ENCODE peak calls at places on chromosomes 3 and 15, in eight cellular contexts. A is K562, N is tibial nerve, P is ovary, J is cardiac muscle cell, Q is GM23338, L is uterus, E is stomach. X is an unnamed sample.

GRCh38 chr3:150349314-150350097 is 58.6 kb upstream of the TSC22D2 start:
- DNase-seq in A (no peak), N (peak; percentile 30), P (no peak), J (peak; percentile 66), Q (no peak), L (no peak), E (no peak), X (peak; percentile 21)

GRCh38 chr3:161430307-161430706 is 59.0 kb upstream of the SPTSSB start:
- DNase-seq in A (no peak), N (no peak), P (no peak), J (no peak), Q (no peak), L (no peak), E (no peak), X (no peak)

GRCh38 chr15:77702211-77702957 is 69.7 kb upstream of the LINGO1 start:
- DNase-seq in A (peak; percentile 77), N (no peak), P (no peak), J (peak; percentile 89), Q (peak; percentile 93), L (no peak), E (no peak), X (peak; percentile 16)

GRCh38 chr15:88015228-88015860 is 241.2 kb downstream of the NTRK3 start:
- DNase-seq in A (no peak), N (no peak), P (no peak), J (peak; percentile 45), Q (peak; percentile 28), L (peak; percentile 20), E (no peak), X (no peak)

GRCh38 chr15:32928876-32929275 is 211.1 kb downstream of the GREM1 start:
- DNase-seq in A (no peak), N (no peak), P (no peak), J (no peak), Q (peak; percentile 18), L (no peak), E (no peak), X (no peak)

GRCh38 chr3:160097478-160097877 is 108.8 kb downstream of the IL12A start:
- DNase-seq in A (no peak), N (no peak), P (no peak), J (no peak), Q (no peak), L (no peak), E (no peak), X (no peak)

GRCh38 chr3:157310329-157311065 is 126.2 kb upstream of the PTX3 start:
- DNase-seq in A (no peak), N (no peak), P (no peak), J (no peak), Q (peak; percentile 7), L (no peak), E (no peak), X (no peak)

GRCh38 chr3:133478624-133479023 is 78.8 kb downstream of the BFSP2 start:
- DNase-seq in A (no peak), N (no peak), P (no peak), J (no peak), Q (no peak), L (no peak), E (no peak), X (no peak)

GRCh38 chr15:63231206-63231605 is 41.8 kb downstream of the RAB8B start:
- DNase-seq in A (no peak), N (no peak), P (no peak), J (no peak), Q (no peak), L (no peak), E (no peak), X (no peak)

GRCh38 chr3:146585156-146585555 is 20.0 kb downstream of the PLSCR5 start:
- DNase-seq in A (no peak), N (no peak), P (no peak), J (no peak), Q (peak; percentile 25), L (no peak), E (no peak), X (no peak)

GRCh38 chr3:128849776-128850542 is 29.5 kb upstream of the ACAD9 start:
- DNase-seq in A (no peak), N (no peak), P (no peak), J (peak; percentile 71), Q (peak; percentile 29), L (no peak), E (no peak), X (no peak)

GRCh38 chr3:150073031-150073430 is 102.3 kb upstream of the PFN2 start:
- DNase-seq in A (no peak), N (no peak), P (no peak), J (no peak), Q (no peak), L (no peak), E (no peak), X (no peak)

GRCh38 chr15:55588070-55588817 is at the start of gene PYGO1:
- DNase-seq in A (peak; percentile 36), N (peak; percentile 18), P (peak; percentile 71), J (peak; percentile 83), Q (peak; percentile 80), L (peak; percentile 63), E (peak; percentile 48), X (peak; percentile 69)

GRCh38 chr15:79878078-79878705 is 18.6 kb downstream of the MTHFS start:
- DNase-seq in A (no peak), N (no peak), P (no peak), J (no peak), Q (no peak), L (no peak), E (no peak), X (no peak)

GRCh38 chr3:97810779-97811390 is 10.9 kb upstream of the CRYBG3 start:
- DNase-seq in A (no peak), N (no peak), P (no peak), J (no peak), Q (no peak), L (no peak), E (no peak), X (no peak)

GRCh38 chr3:195151866-195152526 is 119.0 kb downstream of the XXYLT1 start:
- DNase-seq in A (no peak), N (no peak), P (no peak), J (no peak), Q (no peak), L (no peak), E (no peak), X (no peak)

GRCh38 chr3:103052236-103052830 is 617.5 kb downstream of the ZPLD1 start:
- DNase-seq in A (no peak), N (peak; percentile 20), P (no peak), J (no peak), Q (no peak), L (peak; percentile 12), E (no peak), X (peak; percentile 41)

GRCh38 chr15:76060098-76060989 is 559 bp downstream of the TMEM266 start:
- DNase-seq in A (no peak), N (no peak), P (no peak), J (no peak), Q (no peak), L (no peak), E (no peak), X (no peak)

GRCh38 chr3:125602752-125603649 is 7.7 kb upstream of the OSBPL11 start:
- DNase-seq in A (no peak), N (no peak), P (no peak), J (peak; percentile 17), Q (no peak), L (no peak), E (no peak), X (no peak)

DNA sequence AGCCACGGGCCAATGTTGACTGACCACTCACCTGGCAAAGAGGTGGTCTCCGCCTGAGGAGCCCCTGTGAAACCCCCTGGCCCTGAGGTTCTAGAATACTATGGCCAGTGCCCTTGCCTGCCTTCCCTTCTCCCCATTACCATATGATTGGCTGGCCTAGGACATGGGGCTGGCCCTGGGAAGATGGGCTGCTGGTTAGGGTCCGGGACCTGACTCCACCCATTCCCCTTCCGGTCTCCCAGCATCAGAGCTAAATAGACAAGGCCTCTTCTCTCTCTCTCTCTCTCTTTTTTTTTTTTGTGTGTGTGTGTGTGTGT is 3.8 kb downstream of the CSK start:
- DNase-seq in A (no peak), N (no peak), P (no peak), J (no peak), Q (no peak), L (no peak), E (no peak), X (no peak)
- H3K4me3 ChIP-seq in A (no peak overlapping the region), N (peak overlapping the region; percentile 13), P (no peak overlapping the region), J (no peak overlapping the region), Q (no peak overlapping the region), L (no peak overlapping the region), E (peak overlapping the region; percentile 3), X (peak overlapping the region; percentile 3)

GRCh38 chr15:70195171-70195807 is 97.6 kb upstream of the TLE3 start:
- DNase-seq in A (no peak), N (no peak), P (no peak), J (no peak), Q (no peak), L (no peak), E (no peak), X (no peak)

GRCh38 chr15:70197945-70198361 is 100.2 kb upstream of the TLE3 start:
- DNase-seq in A (no peak), N (peak; percentile 21), P (no peak), J (no peak), Q (no peak), L (no peak), E (peak; percentile 38), X (no peak)

GRCh38 chr15:70197318-70197944 is 99.7 kb upstream of the TLE3 start:
- DNase-seq in A (no peak), N (no peak), P (no peak), J (no peak), Q (no peak), L (no peak), E (no peak), X (no peak)

GRCh38 chr15:70195808-70196304 is 98.1 kb upstream of the TLE3 start:
- DNase-seq in A (peak; percentile 43), N (peak; percentile 48), P (peak; percentile 86), J (no peak), Q (no peak), L (peak; percentile 88), E (peak; percentile 37), X (peak; percentile 91)

GRCh38 chr15:70196314-70197291 is 98.9 kb upstream of the TLE3 start:
- DNase-seq in A (no peak), N (peak; percentile 30), P (peak; percentile 44), J (peak; percentile 67), Q (peak; percentile 91), L (no peak), E (peak; percentile 34), X (peak; percentile 94)
- TF ChIP-seq CTCF in A (no peak), N (no peak), P (no peak), J (no peak), Q (no peak), L (no peak), E (no peak), X (no peak)

DNA sequence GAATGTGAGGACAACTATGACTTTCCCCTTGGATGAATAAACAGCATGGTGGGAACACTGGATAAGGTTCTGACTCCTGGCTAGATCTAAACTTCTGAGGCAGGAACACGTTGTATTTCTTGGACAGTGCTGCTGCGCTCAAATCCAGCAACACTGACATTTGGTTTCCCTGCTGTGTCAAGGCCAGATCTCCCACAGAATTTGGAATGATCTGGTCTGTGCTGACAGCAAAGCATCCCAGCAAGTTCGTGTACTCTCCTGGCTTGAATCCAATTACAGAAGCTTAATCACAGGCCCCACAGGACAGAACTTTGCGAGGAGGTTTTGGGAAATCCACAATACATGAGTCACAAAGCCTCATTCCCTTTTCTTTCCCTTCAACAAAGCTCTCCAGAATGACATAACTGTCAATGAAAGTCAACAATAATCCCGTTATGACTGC is 92.5 kb downstream of the ADAMTS9 start:
- DNase-seq in A (no peak), N (peak; percentile 36), P (peak; percentile 73), J (no peak), Q (no peak), L (peak; percentile 71), E (no peak), X (peak; percentile 35)
- H3K27ac ChIP-seq in A (no peak overlapping the region), N (peak overlapping the region; percentile 85), P (peak overlapping the region; percentile 28), J (no peak overlapping the region), Q (no peak overlapping the region), L (peak overlapping the region; percentile 14), E (no peak overlapping the region), X (peak overlapping the region; percentile 46)

GRCh38 chr3:175672119-175672689 is 813.1 kb downstream of the NAALADL2 start:
- DNase-seq in A (no peak), N (no peak), P (no peak), J (no peak), Q (no peak), L (no peak), E (no peak), X (no peak)
- H3K4me3 ChIP-seq in A (no peak overlapping the region), N (peak overlapping the region; percentile 13), P (no peak overlapping the region), J (no peak overlapping the region), Q (no peak overlapping the region), L (peak overlapping the region; percentile 12), E (peak overlapping the region; percentile 22), X (peak overlapping the region; percentile 41)

X was measured in psoas muscle.